ENCODE peak calls at places on chromosomes 13 and 19, in six cellular contexts. U, A, C, G, I and X are unnamed samples.

GRCh38 chr13:94178625-94179244 is 300.7 kb downstream of the DCT start:
- DNase-seq in I (no peak), G (no peak), U (peak; percentile 85), A (no peak), C (no peak), X (no peak)

GRCh38 chr13:41995946-41996345 is 35.0 kb upstream of the VWA8 start:
- DNase-seq in A (no peak), U (no peak), C (no peak), I (no peak), G (peak; percentile 84), X (no peak)

GRCh38 chr13:48234652-48235099 is 1.7 kb downstream of the ITM2B start:
- DNase-seq in C (no peak), I (no peak), U (peak; percentile 0), A (no peak), G (peak; percentile 51), X (no peak)

GRCh38 chr19:3565177-3565576 is 7.6 kb upstream of the HMG20B start:
- DNase-seq in G (peak; percentile 33), A (no peak), U (no peak), C (no peak), I (no peak), X (no peak)

GRCh38 chr13:46778095-46778494 is 18.9 kb downstream of the ESD start:
- DNase-seq in G (no peak), A (no peak), U (no peak), I (no peak), C (no peak), X (no peak)

GRCh38 chr19:10126213-10126639 is 6.5 kb upstream of the EIF3G start:
- DNase-seq in G (no peak), U (no peak), C (no peak), A (no peak), I (no peak), X (no peak)

GRCh38 chr19:39568604-39569003 is 28.6 kb upstream of the EID2 start:
- DNase-seq in G (peak; percentile 23), C (peak; percentile 18), U (no peak), A (no peak), I (no peak), X (no peak)

GRCh38 chr19:15427350-15427700 is 8.5 kb upstream of the AKAP8L start:
- DNase-seq in U (no peak), C (no peak), G (no peak), A (no peak), I (no peak), X (no peak)

GRCh38 chr19:13102416-13102665 is 317 bp downstream of the LYL1 start:
- DNase-seq in C (no peak), U (no peak), A (no peak), G (no peak), I (no peak), X (no peak)

GRCh38 chr19:19067276-19068072 is 3.7 kb downstream of the SLC25A42 start:
- DNase-seq in A (no peak), C (no peak), G (no peak), I (no peak), U (no peak), X (no peak)

GRCh38 chr19:18496167-18496979 is 25.5 kb downstream of the ELL start:
- DNase-seq in U (peak; percentile 67), C (peak; percentile 77), G (peak; percentile 70), A (no peak), I (peak; percentile 69), X (no peak)

GRCh38 chr13:101845501-101846012 is 393.1 kb downstream of the ITGBL1 start:
- DNase-seq in G (peak; percentile 16), I (no peak), A (no peak), U (peak; percentile 18), C (no peak), X (no peak)

GRCh38 chr13:69970521-69970920 is 137.1 kb upstream of the ATXN8OS start:
- DNase-seq in G (peak; percentile 35), A (no peak), C (no peak), I (no peak), U (no peak), X (no peak)

GRCh38 chr13:44155422-44156293 is 218.0 kb upstream of the SERP2 start:
- DNase-seq in G (no peak), A (peak; percentile 59), U (no peak), C (no peak), I (no peak), X (no peak)

GRCh38 chr13:25179810-25180437 is 7.8 kb upstream of the AMER2 start:
- DNase-seq in I (no peak), U (no peak), A (no peak), G (no peak), C (no peak), X (peak; percentile 69)

GRCh38 chr19:5914358-5914774 is 312 bp downstream of the CAPS start:
- DNase-seq in A (no peak), I (no peak), U (no peak), C (no peak), G (no peak), X (no peak)